ENCODE peak calls at places on chromosome 6, in nine cellular contexts. Z is effector memory CD8-positive, alpha-beta T cell; V is AG04450; T is NCI-H774; D is SHP77; W is GM13976; H is stimulated activated CD8-positive, alpha-beta memory T cell treated with anti-CD3 and anti-CD28 coated beads, Interleukin-4, amount 100 ng/mL, for 24 hours; A is anterior cingulate cortex; N is OCI-LY7. U is an unnamed sample.

GRCh38 chr6:5004373-5005037 is 668 bp upstream of the RPP40 start:
- DNase-seq in Z (no peak), V (no peak), T (no peak), D (no peak), W (no peak), H (no peak), A (no peak), N (no peak), U (no peak)

GRCh38 chr6:24667378-24667803 is 514 bp downstream of the ACOT13 start:
- DNase-seq in Z (no peak), V (no peak), T (no peak), D (no peak), W (peak), H (no peak), A (no peak), N (peak), U (no peak)

GRCh38 chr6:115570326-115570725 is 490.4 kb downstream of the FRK start:
- DNase-seq in Z (no peak), V (peak), T (no peak), D (no peak), W (no peak), H (no peak), A (no peak), N (no peak), U (no peak)

GRCh38 chr6:132063738-132064137 is 112.6 kb upstream of the CCN2 start:
- DNase-seq in Z (no peak), V (peak), T (no peak), D (no peak), W (no peak), H (no peak), A (no peak), N (no peak), U (no peak)

GRCh38 chr6:63764318-63764916 is 128.8 kb downstream of the PHF3 start:
- DNase-seq in Z (no peak), V (peak), T (peak), D (peak), W (no peak), H (no peak), A (no peak), N (peak), U (peak)

GRCh38 chr6:105318660-105319059 is 84.2 kb downstream of the PREP start:
- DNase-seq in Z (no peak), V (no peak), T (no peak), D (no peak), W (no peak), H (no peak), A (no peak), N (no peak), U (no peak)

GRCh38 chr6:149933036-149933435 is 8.8 kb upstream of the ULBP2 start:
- DNase-seq in Z (no peak), V (no peak), T (no peak), D (no peak), W (no peak), H (no peak), A (no peak), N (no peak), U (no peak)

GRCh38 chr6:6724319-6725119 is 136.0 kb downstream of the LY86 start:
- DNase-seq in Z (peak), V (peak), T (peak), D (peak), W (peak), H (peak), A (peak), N (peak), U (peak)

GRCh38 chr6:56199956-56200355 is 47.4 kb downstream of the COL21A1 start:
- DNase-seq in Z (no peak), V (no peak), T (no peak), D (no peak), W (no peak), H (no peak), A (no peak), N (no peak), U (no peak)

GRCh38 chr6:13725570-13725969 is 13.9 kb upstream of the RANBP9 start:
- DNase-seq in Z (peak), V (no peak), T (no peak), D (no peak), W (no peak), H (no peak), A (no peak), N (no peak), U (no peak)

U was measured in KBM-7.